ENCODE peak calls at places on chromosome 18, in six cellular contexts. One of them, this sample, is unnamed.

GRCh38 chr18:3492721-3493120 is 42.7 kb downstream of the TGIF1 start:
- DNase-seq in NCI-H2081: no peak
- DNase-seq in nucleus accumbens: no peak
- DNase-seq in cardiac fibroblast: no peak
- DNase-seq in ELR: no peak
- DNase-seq in cardiac septum: no peak
- DNase-seq in this sample: no peak

GRCh38 chr18:5770176-5770575 is 125.1 kb downstream of the TMEM200C start:
- DNase-seq in NCI-H2081: no peak
- DNase-seq in nucleus accumbens: no peak
- DNase-seq in cardiac fibroblast: no peak
- DNase-seq in ELR: no peak
- DNase-seq in cardiac septum: no peak
- DNase-seq in this sample: no peak

GRCh38 chr18:4106407-4107033 is 348.6 kb downstream of the DLGAP1 start:
- DNase-seq in NCI-H2081: peak
- DNase-seq in nucleus accumbens: peak
- DNase-seq in cardiac fibroblast: peak
- DNase-seq in ELR: peak
- DNase-seq in cardiac septum: no peak
- DNase-seq in this sample: peak

GRCh38 chr18:46207985-46208384 is 103.8 kb downstream of the HAUS1 start:
- DNase-seq in NCI-H2081: no peak
- DNase-seq in nucleus accumbens: no peak
- DNase-seq in cardiac fibroblast: no peak
- DNase-seq in ELR: no peak
- DNase-seq in cardiac septum: no peak
- DNase-seq in this sample: no peak

GRCh38 chr18:48933578-48934399 is 17.0 kb downstream of the SMAD7 start:
- DNase-seq in NCI-H2081: no peak
- DNase-seq in nucleus accumbens: no peak
- DNase-seq in cardiac fibroblast: no peak
- DNase-seq in ELR: no peak
- DNase-seq in cardiac septum: no peak
- DNase-seq in this sample: no peak

GRCh38 chr18:10860382-10860781 is 289.0 kb downstream of the PIEZO2 start:
- DNase-seq in NCI-H2081: no peak
- DNase-seq in nucleus accumbens: no peak
- DNase-seq in cardiac fibroblast: no peak
- DNase-seq in ELR: no peak
- DNase-seq in cardiac septum: no peak
- DNase-seq in this sample: no peak

GRCh38 chr18:70501358-70501757 is 212.5 kb downstream of the SOCS6 start:
- DNase-seq in NCI-H2081: peak
- DNase-seq in nucleus accumbens: no peak
- DNase-seq in cardiac fibroblast: no peak
- DNase-seq in ELR: no peak
- DNase-seq in cardiac septum: no peak
- DNase-seq in this sample: no peak

GRCh38 chr18:67651438-67651837 is 134.9 kb upstream of the DSEL start:
- DNase-seq in NCI-H2081: no peak
- DNase-seq in nucleus accumbens: no peak
- DNase-seq in cardiac fibroblast: peak
- DNase-seq in ELR: no peak
- DNase-seq in cardiac septum: no peak
- DNase-seq in this sample: no peak

GRCh38 chr18:1929720-1930119 is 641.6 kb downstream of the METTL4 start:
- DNase-seq in NCI-H2081: no peak
- DNase-seq in nucleus accumbens: no peak
- DNase-seq in cardiac fibroblast: no peak
- DNase-seq in ELR: no peak
- DNase-seq in cardiac septum: no peak
- DNase-seq in this sample: no peak

This sample was measured in NCI-H2171.